ENCODE peak calls at places on chromosomes 11 and 22, in nine cellular contexts. One of them, this sample, is unnamed. For H3K4me1, the result is how much of the 10 kb centered on the place peaks cover.

GRCh38 chr11:82718307-82718706 is 15.4 kb downstream of the FAM181B start:
- DNase-seq in GM23248: peak
- DNase-seq in A673: peak
- DNase-seq in IMR-90: peak
- DNase-seq in cardiac muscle cell: peak
- DNase-seq in effector memory CD4-positive, alpha-beta T cell: no peak
- DNase-seq in SJSA1: no peak
- DNase-seq in lung: no peak
- DNase-seq in PC-3: peak
- DNase-seq in this sample: no peak

GRCh38 chr11:70421123-70421522 is 22.8 kb downstream of the CTTN start:
- DNase-seq in GM23248: no peak
- DNase-seq in A673: no peak
- DNase-seq in IMR-90: no peak
- DNase-seq in cardiac muscle cell: no peak
- DNase-seq in effector memory CD4-positive, alpha-beta T cell: no peak
- DNase-seq in SJSA1: no peak
- DNase-seq in lung: no peak
- DNase-seq in PC-3: no peak
- DNase-seq in this sample: no peak

GRCh38 chr11:65277878-65278277 is 16.1 kb downstream of the POLA2 start:
- DNase-seq in GM23248: no peak
- DNase-seq in A673: peak
- DNase-seq in IMR-90: no peak
- DNase-seq in cardiac muscle cell: no peak
- DNase-seq in effector memory CD4-positive, alpha-beta T cell: no peak
- DNase-seq in SJSA1: peak
- DNase-seq in lung: no peak
- DNase-seq in PC-3: no peak
- DNase-seq in this sample: no peak

GRCh38 chr11:102493524-102493923 is 37.0 kb downstream of the MMP7 start:
- DNase-seq in GM23248: no peak
- DNase-seq in A673: no peak
- DNase-seq in IMR-90: no peak
- DNase-seq in cardiac muscle cell: no peak
- DNase-seq in effector memory CD4-positive, alpha-beta T cell: no peak
- DNase-seq in SJSA1: no peak
- DNase-seq in lung: no peak
- DNase-seq in PC-3: no peak
- DNase-seq in this sample: peak

GRCh38 chr11:71223671-71224660 is 28.4 kb downstream of the SHANK2 start:
- DNase-seq in GM23248: no peak
- DNase-seq in A673: no peak
- DNase-seq in IMR-90: no peak
- DNase-seq in cardiac muscle cell: no peak
- DNase-seq in effector memory CD4-positive, alpha-beta T cell: no peak
- DNase-seq in SJSA1: no peak
- DNase-seq in lung: no peak
- DNase-seq in PC-3: no peak
- DNase-seq in this sample: no peak

GRCh38 chr22:19232620-19233019 is 54.1 kb upstream of the SLC25A1 start:
- DNase-seq in GM23248: no peak
- DNase-seq in A673: peak
- DNase-seq in IMR-90: no peak
- DNase-seq in cardiac muscle cell: peak
- DNase-seq in effector memory CD4-positive, alpha-beta T cell: no peak
- DNase-seq in SJSA1: no peak
- DNase-seq in lung: no peak
- DNase-seq in PC-3: no peak
- DNase-seq in this sample: no peak

GRCh38 chr11:115333106-115333505 is 171.1 kb downstream of the CADM1 start:
- DNase-seq in GM23248: peak
- DNase-seq in A673: no peak
- DNase-seq in IMR-90: peak
- DNase-seq in cardiac muscle cell: no peak
- DNase-seq in effector memory CD4-positive, alpha-beta T cell: no peak
- DNase-seq in SJSA1: no peak
- DNase-seq in lung: no peak
- DNase-seq in PC-3: no peak
- DNase-seq in this sample: no peak

GRCh38 chr22:42932857-42933782 is 76.0 kb upstream of the ARFGAP3 start:
- DNase-seq in GM23248: peak
- DNase-seq in A673: no peak
- DNase-seq in IMR-90: peak
- DNase-seq in cardiac muscle cell: no peak
- DNase-seq in effector memory CD4-positive, alpha-beta T cell: no peak
- DNase-seq in SJSA1: no peak
- DNase-seq in lung: no peak
- DNase-seq in PC-3: no peak
- DNase-seq in this sample: no peak

GRCh38 chr22:42091446-42091764 is 833 bp upstream of the NDUFA6 start:
- DNase-seq in GM23248: no peak
- DNase-seq in A673: no peak
- DNase-seq in IMR-90: no peak
- DNase-seq in cardiac muscle cell: no peak
- DNase-seq in effector memory CD4-positive, alpha-beta T cell: no peak
- DNase-seq in SJSA1: no peak
- DNase-seq in lung: no peak
- DNase-seq in PC-3: no peak
- DNase-seq in this sample: no peak

GRCh38 chr11:19091366-19091765 is 25.6 kb upstream of the ZDHHC13 start:
- DNase-seq in GM23248: no peak
- DNase-seq in A673: no peak
- DNase-seq in IMR-90: no peak
- DNase-seq in cardiac muscle cell: no peak
- DNase-seq in effector memory CD4-positive, alpha-beta T cell: no peak
- DNase-seq in SJSA1: no peak
- DNase-seq in lung: no peak
- DNase-seq in PC-3: no peak
- DNase-seq in this sample: no peak

GRCh38 chr22:43387815-43388214 is 24.0 kb upstream of the MPPED1 start:
- DNase-seq in GM23248: no peak
- DNase-seq in A673: no peak
- DNase-seq in IMR-90: no peak
- DNase-seq in cardiac muscle cell: no peak
- DNase-seq in effector memory CD4-positive, alpha-beta T cell: no peak
- DNase-seq in SJSA1: no peak
- DNase-seq in lung: no peak
- DNase-seq in PC-3: no peak
- DNase-seq in this sample: no peak

GRCh38 chr22:46595545-46595944 is 24.6 kb upstream of the GRAMD4 start:
- DNase-seq in GM23248: no peak
- DNase-seq in A673: no peak
- DNase-seq in IMR-90: no peak
- DNase-seq in cardiac muscle cell: no peak
- DNase-seq in effector memory CD4-positive, alpha-beta T cell: no peak
- DNase-seq in SJSA1: no peak
- DNase-seq in lung: no peak
- DNase-seq in PC-3: no peak
- DNase-seq in this sample: no peak

GRCh38 chr11:10314199-10315072 is 9.6 kb downstream of the ADM start:
- DNase-seq in GM23248: peak
- DNase-seq in A673: peak
- DNase-seq in IMR-90: peak
- DNase-seq in cardiac muscle cell: peak
- DNase-seq in effector memory CD4-positive, alpha-beta T cell: no peak
- DNase-seq in SJSA1: no peak
- DNase-seq in lung: no peak
- DNase-seq in PC-3: peak
- DNase-seq in this sample: peak

GRCh38 chr11:6693342-6694228 is 10.4 kb upstream of the MRPL17 start:
- DNase-seq in GM23248: peak
- DNase-seq in A673: peak
- DNase-seq in IMR-90: peak
- DNase-seq in cardiac muscle cell: peak
- DNase-seq in effector memory CD4-positive, alpha-beta T cell: peak
- DNase-seq in SJSA1: peak
- DNase-seq in lung: no peak
- DNase-seq in PC-3: peak
- DNase-seq in this sample: peak

GRCh38 chr11:95378789-95379188 is 147.8 kb upstream of the SESN3 start:
- DNase-seq in GM23248: no peak
- DNase-seq in A673: no peak
- DNase-seq in IMR-90: no peak
- DNase-seq in cardiac muscle cell: no peak
- DNase-seq in effector memory CD4-positive, alpha-beta T cell: no peak
- DNase-seq in SJSA1: no peak
- DNase-seq in lung: no peak
- DNase-seq in PC-3: no peak
- DNase-seq in this sample: no peak

GRCh38 chr22:31290494-31291402 is 1.5 kb downstream of the PIK3IP1 start:
- DNase-seq in GM23248: peak
- DNase-seq in A673: peak
- DNase-seq in IMR-90: peak
- DNase-seq in cardiac muscle cell: peak
- DNase-seq in effector memory CD4-positive, alpha-beta T cell: peak
- DNase-seq in SJSA1: peak
- DNase-seq in lung: peak
- DNase-seq in PC-3: peak
- DNase-seq in this sample: peak

GRCh38 chr22:31288496-31289235 is 3.6 kb downstream of the PIK3IP1 start:
- DNase-seq in GM23248: no peak
- DNase-seq in A673: no peak
- DNase-seq in IMR-90: no peak
- DNase-seq in cardiac muscle cell: no peak
- DNase-seq in effector memory CD4-positive, alpha-beta T cell: no peak
- DNase-seq in SJSA1: no peak
- DNase-seq in lung: peak
- DNase-seq in PC-3: no peak
- DNase-seq in this sample: no peak

GRCh38 chr22:31287818-31288495 is 4.3 kb downstream of the PIK3IP1 start:
- DNase-seq in GM23248: no peak
- DNase-seq in A673: no peak
- DNase-seq in IMR-90: no peak
- DNase-seq in cardiac muscle cell: no peak
- DNase-seq in effector memory CD4-positive, alpha-beta T cell: no peak
- DNase-seq in SJSA1: no peak
- DNase-seq in lung: no peak
- DNase-seq in PC-3: no peak
- DNase-seq in this sample: no peak

GRCh38 chr22:31291403-31291715 is 929 bp downstream of the PIK3IP1 start:
- DNase-seq in GM23248: no peak
- DNase-seq in A673: no peak
- DNase-seq in IMR-90: no peak
- DNase-seq in cardiac muscle cell: no peak
- DNase-seq in effector memory CD4-positive, alpha-beta T cell: no peak
- DNase-seq in SJSA1: no peak
- DNase-seq in lung: no peak
- DNase-seq in PC-3: no peak
- DNase-seq in this sample: no peak

GRCh38 chr22:31289335-31289734 is 3.0 kb downstream of the PIK3IP1 start:
- DNase-seq in GM23248: no peak
- DNase-seq in A673: no peak
- DNase-seq in IMR-90: no peak
- DNase-seq in cardiac muscle cell: no peak
- DNase-seq in effector memory CD4-positive, alpha-beta T cell: no peak
- DNase-seq in SJSA1: no peak
- DNase-seq in lung: no peak
- DNase-seq in PC-3: no peak
- DNase-seq in this sample: no peak
- H3K4me1 ChIP-seq in GM23248: under half
- H3K4me1 ChIP-seq in A673: under half
- H3K4me1 ChIP-seq in IMR-90: under half
- H3K4me1 ChIP-seq in cardiac muscle cell: under half
- H3K4me1 ChIP-seq in effector memory CD4-positive, alpha-beta T cell: half or more
- H3K4me1 ChIP-seq in SJSA1: under half
- H3K4me1 ChIP-seq in lung: under half
- H3K4me1 ChIP-seq in PC-3: under half
- H3K4me1 ChIP-seq in this sample: under half

GRCh38 chr22:17777005-17777716 is 2.9 kb upstream of the BID start:
- DNase-seq in GM23248: no peak
- DNase-seq in A673: no peak
- DNase-seq in IMR-90: no peak
- DNase-seq in cardiac muscle cell: no peak
- DNase-seq in effector memory CD4-positive, alpha-beta T cell: peak
- DNase-seq in SJSA1: no peak
- DNase-seq in lung: peak
- DNase-seq in PC-3: no peak
- DNase-seq in this sample: no peak
- H3K27ac ChIP-seq in GM23248: no peak
- H3K27ac ChIP-seq in A673: no peak
- H3K27ac ChIP-seq in IMR-90: no peak
- H3K27ac ChIP-seq in cardiac muscle cell: no peak
- H3K27ac ChIP-seq in effector memory CD4-positive, alpha-beta T cell: peak
- H3K27ac ChIP-seq in SJSA1: no peak
- H3K27ac ChIP-seq in lung: peak
- H3K27ac ChIP-seq in PC-3: no peak
- H3K27ac ChIP-seq in this sample: no peak

DNA sequence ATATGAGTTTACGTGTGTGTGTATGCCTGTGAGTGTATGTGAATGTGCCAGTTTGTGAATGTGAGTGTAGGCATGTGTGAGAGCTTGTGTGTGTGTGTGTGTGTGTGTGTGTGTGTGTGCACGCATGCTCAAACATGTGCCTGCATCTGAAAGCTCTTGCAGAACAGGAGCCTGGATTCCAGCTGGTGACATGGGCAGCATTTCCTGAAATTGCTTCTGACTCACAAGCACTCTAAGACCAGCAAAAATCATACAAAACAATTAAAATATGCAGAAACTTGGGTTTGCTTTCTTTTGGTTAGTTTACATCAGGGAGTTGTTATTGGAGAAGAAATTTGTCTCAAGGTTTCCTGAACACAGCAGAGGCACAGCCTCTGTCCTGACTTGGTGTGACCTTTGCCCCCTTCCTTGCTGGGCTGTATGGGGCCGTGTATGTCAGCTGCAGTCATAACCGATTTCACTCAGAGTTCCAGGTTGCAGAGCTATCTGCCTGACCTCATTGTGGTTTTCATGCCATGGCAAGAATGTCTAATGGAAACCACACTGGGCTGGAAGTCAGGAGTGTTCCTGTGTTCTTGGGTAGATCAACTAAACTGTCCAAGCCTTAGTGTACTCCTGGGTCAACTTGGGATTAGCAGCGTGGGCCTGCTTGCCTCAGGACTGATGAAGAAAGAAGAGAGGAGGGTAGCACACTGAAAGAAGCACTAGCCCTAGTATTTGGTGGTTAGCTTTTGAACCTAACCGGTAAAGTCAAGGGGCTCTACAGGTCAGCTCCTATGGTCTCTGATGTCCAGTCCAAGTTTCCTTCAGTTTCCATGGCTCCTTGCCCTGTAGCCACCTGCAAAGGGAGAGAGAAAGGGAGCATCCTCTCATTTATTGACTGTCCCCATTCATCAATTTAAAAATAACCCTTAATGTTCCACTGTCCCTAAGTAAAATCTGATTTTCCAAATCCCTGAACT is 143.7 kb downstream of the SNX19 start:
- DNase-seq in GM23248: peak
- DNase-seq in A673: no peak
- DNase-seq in IMR-90: peak
- DNase-seq in cardiac muscle cell: peak
- DNase-seq in effector memory CD4-positive, alpha-beta T cell: no peak
- DNase-seq in SJSA1: peak
- DNase-seq in lung: no peak
- DNase-seq in PC-3: peak
- DNase-seq in this sample: peak
- H3K4me1 ChIP-seq in GM23248: under half
- H3K4me1 ChIP-seq in A673: under half
- H3K4me1 ChIP-seq in IMR-90: under half
- H3K4me1 ChIP-seq in cardiac muscle cell: under half
- H3K4me1 ChIP-seq in effector memory CD4-positive, alpha-beta T cell: under half
- H3K4me1 ChIP-seq in SJSA1: half or more
- H3K4me1 ChIP-seq in lung: under half
- H3K4me1 ChIP-seq in PC-3: under half
- H3K4me1 ChIP-seq in this sample: under half

GRCh38 chr11:613369-613968 is 2.3 kb downstream of the IRF7 start:
- DNase-seq in GM23248: no peak
- DNase-seq in A673: peak
- DNase-seq in IMR-90: no peak
- DNase-seq in cardiac muscle cell: peak
- DNase-seq in effector memory CD4-positive, alpha-beta T cell: peak
- DNase-seq in SJSA1: no peak
- DNase-seq in lung: peak
- DNase-seq in PC-3: peak
- DNase-seq in this sample: peak
- H3K27ac ChIP-seq in GM23248: no peak
- H3K27ac ChIP-seq in A673: no peak
- H3K27ac ChIP-seq in IMR-90: no peak
- H3K27ac ChIP-seq in cardiac muscle cell: no peak
- H3K27ac ChIP-seq in effector memory CD4-positive, alpha-beta T cell: peak
- H3K27ac ChIP-seq in SJSA1: no peak
- H3K27ac ChIP-seq in lung: peak
- H3K27ac ChIP-seq in PC-3: no peak
- H3K27ac ChIP-seq in this sample: no peak

This sample was measured in foreskin keratinocyte.